ENCODE peak calls at places on chromosomes 12 and 14, in five cellular contexts. U is HepG2, J is upper lobe of left lung, W is A549, R is GM12878. E is an unnamed sample.

GRCh38 chr12:121955258-121956040 is 37.1 kb downstream of the CFAP251 start:
- ATAC-seq in U (peak; percentile 54), J (no peak), W (peak; percentile 80), R (peak; percentile 24), E (no peak)

GRCh38 chr14:93136009-93136408 is 20.3 kb upstream of the ITPK1 start:
- ATAC-seq in U (no peak), J (no peak), W (no peak), R (no peak), E (no peak)

GRCh38 chr14:67186789-67187188 is 2.5 kb upstream of the GARIN2 start:
- ATAC-seq in U (peak; percentile 63), J (no peak), W (peak; percentile 66), R (peak; percentile 66), E (no peak)

GRCh38 chr14:89352976-89353817 is 63.8 kb downstream of the FOXN3 start:
- ATAC-seq in U (no peak), J (no peak), W (no peak), R (no peak), E (no peak)

GRCh38 chr12:89339531-89339930 is 12.8 kb downstream of the DUSP6 start:
- ATAC-seq in U (no peak), J (no peak), W (no peak), R (no peak), E (no peak)

GRCh38 chr12:11798856-11799530 is 149.5 kb downstream of the ETV6 start:
- ATAC-seq in U (no peak), J (no peak), W (no peak), R (no peak), E (no peak)

GRCh38 chr12:116166306-116166705 is 111.2 kb downstream of the MED13L start:
- ATAC-seq in U (no peak), J (no peak), W (peak; percentile 38), R (no peak), E (no peak)

GRCh38 chr14:74959596-74960180 is 4.3 kb upstream of the PGF start:
- ATAC-seq in U (no peak), J (no peak), W (no peak), R (no peak), E (no peak)

GRCh38 chr12:67456281-67456918 is 187.2 kb downstream of the CAND1 start:
- ATAC-seq in U (no peak), J (no peak), W (no peak), R (no peak), E (peak; percentile 46)

GRCh38 chr12:95629392-95629791 is 78.1 kb upstream of the USP44 start:
- ATAC-seq in U (no peak), J (no peak), W (no peak), R (no peak), E (no peak)

GRCh38 chr12:111247083-111247783 is 121.7 kb downstream of the PHETA1 start:
- ATAC-seq in U (no peak), J (no peak), W (no peak), R (no peak), E (no peak)

GRCh38 chr14:37599527-37600368 is 4.3 kb downstream of the TTC6 start:
- ATAC-seq in U (no peak), J (no peak), W (no peak), R (no peak), E (no peak)

GRCh38 chr12:22576473-22576872 is 32.1 kb upstream of the C2CD5 start:
- ATAC-seq in U (no peak), J (no peak), W (no peak), R (no peak), E (no peak)

GRCh38 chr12:55955344-55955743 is 10.5 kb downstream of the PMEL start:
- ATAC-seq in U (no peak), J (no peak), W (no peak), R (peak; percentile 14), E (no peak)

GRCh38 chr14:104697892-104698583 is 8.6 kb downstream of the INF2 start:
- ATAC-seq in U (no peak), J (peak; percentile 6), W (peak; percentile 30), R (no peak), E (peak; percentile 38)

GRCh38 chr12:45703942-45704341 is 25.6 kb upstream of the ARID2 start:
- ATAC-seq in U (no peak), J (no peak), W (no peak), R (no peak), E (no peak)

GRCh38 chr12:22573181-22573580 is 28.8 kb upstream of the C2CD5 start:
- ATAC-seq in U (no peak), J (no peak), W (no peak), R (no peak), E (no peak)

GRCh38 chr14:62269204-62269603 is 507.0 kb downstream of the SNAPC1 start:
- ATAC-seq in U (no peak), J (no peak), W (no peak), R (no peak), E (no peak)

GRCh38 chr12:66129934-66130266 is 650 bp downstream of the LLPH start:
- ATAC-seq in U (peak; percentile 48), J (peak; percentile 67), W (peak; percentile 35), R (peak; percentile 19), E (no peak)

GRCh38 chr14:75310295-75311059 is 31.8 kb downstream of the FOS start:
- ATAC-seq in U (no peak), J (peak; percentile 84), W (peak; percentile 65), R (no peak), E (peak; percentile 89)

GRCh38 chr12:51692016-51692415 is 101.0 kb downstream of the SCN8A start:
- ATAC-seq in U (no peak), J (no peak), W (no peak), R (no peak), E (no peak)

GRCh38 chr12:108308432-108308831 is 30.7 kb downstream of the CMKLR1 start:
- ATAC-seq in U (no peak), J (no peak), W (no peak), R (no peak), E (no peak)

GRCh38 chr12:124683330-124683662 is 115.9 kb upstream of the NCOR2 start:
- ATAC-seq in U (no peak), J (no peak), W (peak; percentile 61), R (no peak), E (no peak)

GRCh38 chr12:15709524-15709923 is 79.7 kb downstream of the EPS8 start:
- ATAC-seq in U (no peak), J (no peak), W (no peak), R (no peak), E (no peak)

GRCh38 chr12:42084522-42084921 is 60.2 kb downstream of the GXYLT1 start:
- ATAC-seq in U (no peak), J (no peak), W (no peak), R (no peak), E (no peak)

GRCh38 chr12:70722584-70723343 is 85.5 kb upstream of the PTPRB start:
- ATAC-seq in U (no peak), J (no peak), W (no peak), R (no peak), E (no peak)

GRCh38 chr12:12432373-12432772 is 75.5 kb downstream of the BORCS5 start:
- ATAC-seq in U (no peak), J (no peak), W (no peak), R (no peak), E (no peak)

GRCh38 chr12:48613321-48613720 is 43.5 kb upstream of the LALBA start:
- ATAC-seq in U (no peak), J (no peak), W (no peak), R (no peak), E (no peak)
- H3K9me3 ChIP-seq in U (peaks cover 7% of the 10 kb centered on the region), J (peaks cover 8% of the 10 kb centered on the region), W (peaks cover 6% of the 10 kb centered on the region), R (no peaks in the 10 kb centered on the region), E (peaks cover 45% of the 10 kb centered on the region)

DNA sequence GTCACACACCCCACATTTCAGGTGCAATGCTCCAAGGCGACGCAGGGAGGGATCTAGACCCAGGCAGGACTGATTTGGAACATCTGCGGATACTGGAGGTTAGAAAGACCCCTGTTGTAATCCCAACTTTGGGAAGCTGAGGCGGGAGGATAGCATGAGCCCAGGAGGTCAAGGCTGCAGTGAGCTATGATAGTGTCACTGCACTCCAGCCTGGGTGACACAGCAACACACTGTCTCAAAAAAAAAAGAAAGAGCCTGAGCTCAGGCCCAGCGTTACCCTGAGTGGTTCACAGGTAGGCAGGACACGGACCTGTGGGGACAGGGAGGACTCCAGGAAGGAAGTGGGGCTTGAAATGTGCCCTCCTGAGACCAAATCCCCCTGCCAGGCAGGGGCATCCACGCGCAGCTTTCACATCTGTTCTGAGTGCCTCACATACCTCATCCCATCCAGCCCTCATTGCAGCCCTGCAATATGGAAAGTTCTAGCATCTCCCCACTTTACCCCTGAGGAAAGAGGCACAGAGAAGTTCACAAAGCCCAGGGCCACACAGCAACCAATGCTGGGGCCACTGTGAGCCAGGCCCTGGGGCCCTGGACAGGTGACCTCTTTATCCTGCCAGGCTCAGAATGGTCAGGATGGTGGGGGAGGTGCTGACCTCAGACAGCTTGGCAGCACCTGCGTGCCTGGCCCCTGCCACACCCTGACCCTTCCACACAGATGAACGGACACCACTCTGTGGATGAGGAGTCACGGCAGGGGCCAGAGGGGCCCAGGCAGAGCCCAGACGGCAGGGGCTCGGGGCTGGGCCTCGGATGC is 34.1 kb downstream of the CCDC85C start:
- ATAC-seq in U (no peak), J (no peak), W (no peak), R (no peak), E (no peak)
- TF ChIP-seq EP300 in U (no peak), J (no peak), W (no peak), R (no peak), E (no peak)

DNA sequence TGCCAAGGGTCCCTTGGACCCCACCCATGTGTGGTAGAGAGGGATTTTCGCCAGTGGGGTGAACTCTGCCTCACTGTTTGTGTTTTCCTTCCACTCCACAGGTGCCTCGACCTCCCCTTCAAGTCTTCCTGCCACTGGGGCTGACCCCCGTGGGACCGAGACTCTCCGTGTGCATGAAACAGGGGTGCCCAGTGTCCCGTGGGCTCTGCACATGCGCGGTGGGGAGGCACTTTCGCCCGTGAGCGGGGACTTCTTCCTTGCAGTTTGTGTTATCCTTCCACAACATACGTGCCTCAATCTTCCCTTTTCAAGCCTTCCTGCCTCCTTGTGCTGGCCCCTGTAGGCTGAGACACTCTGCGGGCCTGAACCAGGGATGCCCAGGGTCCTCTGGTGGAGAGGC is 362.4 kb downstream of the ALG10 start:
- ATAC-seq in U (no peak), J (no peak), W (no peak), R (no peak), E (no peak)
- H3K9me3 ChIP-seq in U (no peaks in the 10 kb centered on the region), J (peaks cover 9% of the 10 kb centered on the region), W (no peaks in the 10 kb centered on the region), R (peaks cover 4% of the 10 kb centered on the region), E (no peaks in the 10 kb centered on the region)

DNA sequence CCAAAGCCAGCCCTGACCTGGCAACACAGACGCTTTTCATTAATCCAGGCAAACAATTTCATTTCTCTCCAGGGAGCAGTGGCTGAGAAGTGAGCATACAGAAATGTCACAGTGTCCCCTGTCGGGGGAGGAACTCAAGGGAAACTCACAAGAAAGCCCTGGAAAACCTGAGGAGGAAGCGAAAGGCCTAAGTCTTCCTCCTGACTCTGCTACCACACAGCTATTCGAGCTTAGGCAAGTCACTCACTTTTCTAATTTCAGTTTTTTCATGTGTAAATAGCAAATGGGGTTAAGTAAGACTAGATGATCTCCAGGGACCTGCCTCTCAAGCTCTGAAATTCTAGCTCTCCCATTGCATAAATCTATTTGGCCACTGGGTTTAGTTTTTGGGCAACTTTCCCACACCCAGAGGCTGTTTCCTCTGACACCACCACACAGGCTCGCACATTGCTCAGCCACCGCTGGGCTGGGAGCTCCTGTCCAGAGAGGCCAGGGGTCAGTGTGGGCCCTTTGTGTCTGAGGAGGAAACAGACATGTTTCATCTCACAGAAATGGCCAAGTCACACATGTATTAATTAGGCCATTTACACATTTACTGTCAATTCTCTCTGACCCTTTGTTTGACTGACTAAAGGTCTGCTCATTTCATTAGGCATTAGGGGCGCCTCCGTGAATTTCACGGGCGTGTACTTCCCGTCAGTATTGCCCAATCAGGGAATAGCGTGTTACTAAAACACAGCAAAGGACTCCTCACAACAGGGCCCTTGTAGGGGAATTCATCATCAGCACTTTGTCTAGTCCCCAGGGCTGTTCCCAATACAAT is 9.8 kb upstream of the PNMA1 start:
- ATAC-seq in U (peak; percentile 24), J (peak; percentile 67), W (peak; percentile 83), R (no peak), E (peak; percentile 89)
- TF ChIP-seq EP300 in U (no peak), J (peak; percentile 43), W (no peak), R (no peak), E (no peak)

E was measured in gastroesophageal sphincter.